ENCODE peak calls at places on chromosomes 13 and 19, in seven cellular contexts. D is psoas muscle; Y is T-helper 9 cell; S is hepatic stellate cell; F is activated CD4-positive, CD25-positive, alpha-beta regulatory T cell; N is fibroblast of pulmonary artery; U is NCI-H774. T is an unnamed sample.

GRCh38 chr19:10878253-10878652 is 6.9 kb downstream of the CARM1 start:
- DNase-seq in D (no peak), Y (no peak), S (no peak), F (no peak), N (no peak), U (no peak), T (no peak)

GRCh38 chr13:102770435-102770834 is 3.2 kb downstream of the TEX30 start:
- DNase-seq in D (no peak), Y (no peak), S (no peak), F (no peak), N (peak; percentile 13), U (no peak), T (no peak)

GRCh38 chr19:47241919-47242644 is 11.1 kb upstream of the BBC3 start:
- DNase-seq in D (no peak), Y (no peak), S (no peak), F (no peak), N (no peak), U (no peak), T (no peak)

GRCh38 chr13:110716235-110716505 is 2.7 kb downstream of the ING1 start:
- DNase-seq in D (peak; percentile 63), Y (no peak), S (no peak), F (no peak), N (peak; percentile 19), U (no peak), T (no peak)

GRCh38 chr19:29495971-29496441 is 29.8 kb upstream of the VSTM2B start:
- DNase-seq in D (no peak), Y (no peak), S (no peak), F (no peak), N (no peak), U (no peak), T (no peak)

GRCh38 chr19:18513868-18514267 is 8.0 kb downstream of the ELL start:
- DNase-seq in D (no peak), Y (no peak), S (no peak), F (no peak), N (no peak), U (no peak), T (no peak)

GRCh38 chr19:14632286-14632685 is 42.4 kb downstream of the ADGRE3 start:
- DNase-seq in D (no peak), Y (no peak), S (no peak), F (no peak), N (peak; percentile 24), U (no peak), T (no peak)

GRCh38 chr13:106696719-106697118 is 128.8 kb upstream of the ARGLU1 start:
- DNase-seq in D (no peak), Y (no peak), S (no peak), F (no peak), N (no peak), U (no peak), T (no peak)

GRCh38 chr13:71758823-71759222 is 108.2 kb downstream of the DACH1 start:
- DNase-seq in D (no peak), Y (no peak), S (no peak), F (no peak), N (peak; percentile 6), U (no peak), T (no peak)